ENCODE peak calls at places on chromosomes 12 and 14, in six cellular contexts. J is esophagus squamous epithelium, U is HFFc6, Q is brain microvascular endothelial cell, G is foreskin keratinocyte, F is ovary. O is an unnamed sample.

GRCh38 chr14:99267871-99268775 is 3.9 kb downstream of the BCL11B start:
- DNase-seq in F (no peak), U (no peak), G (no peak), J (no peak), Q (no peak), O (no peak)

GRCh38 chr12:109428038-109428629 is 49.0 kb downstream of the KCTD10 start:
- DNase-seq in F (peak), G (no peak), J (no peak), U (peak), Q (peak), O (peak)

GRCh38 chr12:93624595-93625294 is 52.3 kb downstream of the SOCS2 start:
- DNase-seq in J (no peak), Q (peak), U (peak), F (no peak), G (peak), O (peak)

GRCh38 chr14:94317259-94317658 is 5.9 kb downstream of the SERPINA6 start:
- DNase-seq in G (no peak), Q (no peak), F (no peak), U (no peak), J (no peak), O (no peak)

GRCh38 chr12:41794341-41794740 is 350.3 kb downstream of the GXYLT1 start:
- DNase-seq in J (no peak), Q (no peak), U (no peak), F (no peak), G (no peak), O (no peak)

GRCh38 chr12:122067548-122067947 is 11.0 kb upstream of the MLXIP start:
- DNase-seq in F (no peak), U (no peak), G (no peak), Q (no peak), J (no peak), O (no peak)

GRCh38 chr12:10366875-10367274 is 23.0 kb downstream of the KLRK1 start:
- DNase-seq in F (no peak), U (peak), G (no peak), J (no peak), Q (no peak), O (peak)

GRCh38 chr14:101328412-101329149 is 232.7 kb upstream of the DIO3 start:
- DNase-seq in F (no peak), G (no peak), Q (no peak), U (no peak), J (no peak), O (no peak)

GRCh38 chr14:75837151-75837787 is 144.5 kb downstream of the TGFB3 start:
- DNase-seq in U (peak), G (no peak), J (no peak), Q (peak), F (no peak), O (no peak)

DNA sequence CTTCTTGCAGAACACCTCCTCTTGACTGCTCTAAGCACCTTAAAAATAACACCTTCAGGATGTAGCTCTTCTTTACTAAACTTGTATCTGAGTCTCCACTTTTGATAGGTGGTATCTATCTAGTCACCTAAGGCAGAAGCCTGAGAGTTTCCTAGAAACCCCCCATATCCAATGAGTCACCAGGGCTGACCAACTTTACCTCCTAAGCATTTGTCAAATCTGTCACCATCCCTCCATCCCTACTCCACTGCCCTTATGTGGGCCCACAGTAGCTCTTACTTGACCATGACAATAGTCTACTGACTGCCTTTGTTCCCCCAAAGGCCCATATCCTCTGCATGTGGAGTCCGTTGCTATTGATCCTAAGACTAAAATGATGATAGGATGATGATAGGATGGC is 15.9 kb downstream of the AVIL start:
- DNase-seq in J (no peak), Q (no peak), F (no peak), G (no peak), U (no peak), O (no peak)
- TF ChIP-seq CTCF in J (no peak), Q (no peak), F (no peak), G (no peak), U (no peak), O (no peak)

DNA sequence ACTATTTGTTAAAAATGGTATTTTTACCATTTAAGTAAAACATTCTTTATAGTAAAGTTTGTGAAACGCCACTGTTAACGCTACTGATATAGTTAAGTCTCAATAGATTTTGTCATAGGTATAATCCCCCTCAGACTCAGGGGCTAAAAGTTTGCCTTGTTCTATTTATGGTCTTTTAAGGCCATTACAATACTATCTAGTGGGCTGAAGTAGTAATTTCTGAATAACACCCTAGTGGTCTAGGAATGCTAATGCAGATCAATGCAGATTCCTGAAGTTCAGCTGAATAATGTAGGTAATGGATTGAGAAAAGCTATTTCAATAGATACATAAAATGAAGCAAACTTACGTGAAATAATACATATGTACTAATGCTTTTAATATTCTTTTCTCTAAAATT is 989.3 kb upstream of the NOVA1 start:
- DNase-seq in J (no peak), Q (no peak), U (no peak), F (no peak), G (no peak), O (no peak)
- TF ChIP-seq CTCF in J (no peak), Q (no peak), U (no peak), F (no peak), G (no peak), O (no peak)

DNA sequence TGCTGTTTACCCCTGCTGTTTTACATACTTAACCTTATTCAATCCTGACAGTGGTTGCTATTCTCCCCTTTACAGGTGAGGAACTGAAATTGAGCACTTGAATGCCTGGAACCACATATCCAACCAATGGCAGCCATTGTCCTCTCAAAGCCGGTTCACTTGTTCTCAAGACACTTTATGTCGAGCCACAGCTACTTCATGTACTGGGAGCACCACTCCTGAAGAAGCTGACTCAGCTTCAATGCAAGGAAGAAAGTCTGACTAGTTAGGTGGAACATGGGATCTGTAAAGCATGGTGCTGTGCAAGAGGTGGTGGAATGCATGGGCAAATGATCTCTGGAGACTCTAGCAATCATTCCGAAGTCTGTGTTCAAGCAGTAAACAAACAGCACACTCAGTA is 113.9 kb upstream of the CPM start:
- DNase-seq in Q (no peak), U (no peak), J (no peak), G (no peak), F (no peak), O (no peak)
- TF ChIP-seq CTCF in Q (no peak), U (no peak), J (no peak), G (no peak), F (no peak), O (no peak)

GRCh38 chr14:68363401-68363800 is 429.5 kb downstream of the ZFP36L1 start:
- DNase-seq in F (no peak), U (no peak), G (no peak), Q (no peak), J (no peak), O (no peak)
- TF ChIP-seq CTCF in F (no peak), U (no peak), G (no peak), Q (peak), J (no peak), O (no peak)

GRCh38 chr14:82052778-82053177 is 519.1 kb upstream of the SEL1L start:
- DNase-seq in J (no peak), Q (no peak), U (no peak), F (no peak), G (no peak), O (no peak)
- TF ChIP-seq CTCF in J (no peak), Q (no peak), U (no peak), F (no peak), G (no peak), O (no peak)

GRCh38 chr12:53601296-53601847 is 24.8 kb downstream of the ATF7 start:
- DNase-seq in G (no peak), J (no peak), Q (no peak), F (no peak), U (no peak), O (no peak)

GRCh38 chr12:53596920-53597363 is 29.2 kb downstream of the ATF7 start:
- DNase-seq in F (no peak), G (no peak), J (no peak), U (peak), Q (peak), O (peak)

GRCh38 chr12:53602176-53602942 is 23.8 kb downstream of the ATF7 start:
- DNase-seq in Q (no peak), U (no peak), G (no peak), J (no peak), F (no peak), O (no peak)

GRCh38 chr12:53600490-53601295 is 25.5 kb downstream of the ATF7 start:
- DNase-seq in G (no peak), U (no peak), Q (no peak), J (no peak), F (no peak), O (no peak)

GRCh38 chr12:53599579-53599978 is 26.6 kb downstream of the ATF7 start:
- DNase-seq in U (no peak), Q (no peak), J (no peak), F (no peak), G (no peak), O (no peak)
- TF ChIP-seq CTCF in U (peak), Q (no peak), J (no peak), F (no peak), G (no peak), O (no peak)

DNA sequence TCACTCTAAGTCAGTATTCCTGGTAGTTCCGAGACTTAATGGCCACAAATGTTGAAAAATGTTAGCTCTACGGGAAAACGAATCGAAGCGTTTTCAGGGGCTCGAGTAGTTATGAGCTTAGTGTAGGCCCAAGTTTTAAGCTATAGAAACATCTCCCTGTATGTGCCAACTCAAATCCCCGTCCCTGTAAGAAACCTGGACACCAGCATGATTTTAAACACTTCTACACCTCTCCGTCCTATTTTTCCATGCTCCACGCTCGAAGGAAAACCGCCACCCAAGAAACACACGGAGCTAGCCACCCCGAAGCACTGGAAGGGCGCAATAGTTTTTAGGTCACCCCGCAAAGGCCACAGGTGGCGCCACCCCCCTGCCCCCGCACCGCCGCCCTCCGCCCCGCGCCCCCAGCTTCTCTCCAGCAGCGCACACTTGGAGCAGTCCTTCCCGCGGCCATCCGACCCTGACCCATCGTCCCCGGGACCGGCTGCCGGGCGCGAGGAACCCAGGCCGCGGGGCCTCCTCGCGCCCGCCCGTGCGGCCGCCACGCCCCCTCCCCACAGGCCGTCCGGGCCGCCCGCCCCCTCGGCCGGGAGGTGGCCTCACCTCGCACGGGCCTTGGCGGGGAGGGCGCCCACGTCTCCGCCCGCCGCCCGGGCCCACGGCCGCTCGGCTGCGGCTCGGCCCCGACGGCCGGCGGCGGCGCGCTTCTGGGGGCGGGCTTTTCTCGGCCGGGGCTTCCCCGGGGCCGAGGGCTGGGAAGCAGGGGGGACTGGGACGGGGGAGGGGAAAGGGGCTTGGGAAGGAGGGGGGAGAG is 519 bp downstream of the R3HDM2 start:
- DNase-seq in U (peak), G (no peak), J (no peak), Q (peak), F (peak), O (peak)
- TF ChIP-seq CTCF in U (peak), G (no peak), J (no peak), Q (no peak), F (no peak), O (no peak)

GRCh38 chr14:60093088-60093487 is 1.4 kb downstream of the PCNX4 start:
- DNase-seq in J (no peak), F (no peak), U (no peak), Q (no peak), G (no peak), O (no peak)

GRCh38 chr14:60093606-60094005 is 1.9 kb downstream of the PCNX4 start:
- DNase-seq in J (no peak), F (no peak), G (no peak), Q (no peak), U (no peak), O (peak)

GRCh38 chr14:60092516-60092915 is 793 bp downstream of the PCNX4 start:
- DNase-seq in G (no peak), Q (peak), U (peak), F (no peak), J (no peak), O (peak)

GRCh38 chr14:60090864-60091519 is 731 bp upstream of the PCNX4 start:
- DNase-seq in U (no peak), G (no peak), J (peak), F (peak), Q (peak), O (peak)

GRCh38 chr14:60091550-60092511 is at the start of gene PCNX4:
- DNase-seq in F (peak), J (peak), G (peak), Q (peak), U (peak), O (peak)
- TF ChIP-seq CTCF in F (peak), J (no peak), G (peak), Q (no peak), U (no peak), O (no peak)

GRCh38 chr14:102396531-102396930 is 33.8 kb downstream of the TECPR2 start:
- DNase-seq in G (no peak), Q (no peak), U (no peak), F (no peak), J (no peak), O (no peak)
- TF ChIP-seq CTCF in G (no peak), Q (no peak), U (no peak), F (no peak), J (no peak), O (no peak)